ENCODE peak calls at places on chromosome 10, in eight cellular contexts. G is astrocyte, U is suprapubic skin, E is left ventricle myocardium inferior, Y is neural progenitor cell, W is heart right ventricle, J is gastrocnemius medialis, Z is PC-3. O is an unnamed sample.

GRCh38 chr10:6053816-6054581 is 8.2 kb downstream of the IL2RA start:
- DNase-seq in W (peak; percentile 63), U (no peak), J (peak; percentile 14), Z (no peak), E (peak; percentile 53), Y (no peak), G (no peak), O (no peak)

GRCh38 chr10:105971460-105971859 is 1193.0 kb downstream of the SORCS1 start:
- DNase-seq in Y (no peak), W (no peak), U (no peak), J (no peak), Z (no peak), G (no peak), E (no peak), O (no peak)

GRCh38 chr10:71921319-71922027 is 42.7 kb upstream of the CHST3 start:
- DNase-seq in W (peak; percentile 53), Y (peak; percentile 67), U (peak; percentile 83), J (peak; percentile 36), G (no peak), Z (no peak), E (peak; percentile 58), O (peak; percentile 31)

GRCh38 chr10:31320179-31320597 is 1.2 kb downstream of the ZEB1 start:
- DNase-seq in Z (peak; percentile 26), Y (peak; percentile 63), U (peak; percentile 66), W (peak; percentile 62), G (peak; percentile 33), J (peak; percentile 50), E (peak; percentile 56), O (no peak)

GRCh38 chr10:113420733-113421200 is 132.1 kb upstream of the HABP2 start:
- DNase-seq in Z (peak; percentile 7), W (no peak), Y (no peak), J (no peak), U (no peak), E (no peak), G (no peak), O (no peak)

GRCh38 chr10:35882422-35883150 is 240.5 kb upstream of the FZD8 start:
- DNase-seq in J (no peak), G (no peak), U (no peak), Y (peak; percentile 59), E (no peak), Z (no peak), W (no peak), O (no peak)

GRCh38 chr10:49534670-49535381 is 4.1 kb downstream of the ERCC6 start:
- DNase-seq in J (no peak), G (peak; percentile 77), U (no peak), Y (no peak), Z (peak; percentile 82), E (no peak), W (no peak), O (no peak)

GRCh38 chr10:101134299-101135127 is 3.4 kb downstream of the TLX1 start:
- DNase-seq in E (no peak), Z (no peak), G (no peak), Y (no peak), J (no peak), U (no peak), W (no peak), O (no peak)

GRCh38 chr10:89175821-89176220 is 31.3 kb downstream of the CH25H start:
- DNase-seq in J (no peak), W (no peak), E (no peak), G (no peak), U (no peak), Z (no peak), Y (no peak), O (no peak)

GRCh38 chr10:103619424-103620356 is 126.2 kb downstream of the NEURL1 start:
- DNase-seq in J (no peak), E (no peak), W (no peak), Y (no peak), G (no peak), U (no peak), Z (no peak), O (no peak)

GRCh38 chr10:103618575-103619423 is 125.3 kb downstream of the NEURL1 start:
- DNase-seq in Z (no peak), G (peak; percentile 60), U (no peak), Y (no peak), W (peak; percentile 75), E (peak; percentile 67), J (peak; percentile 67), O (no peak)

GRCh38 chr10:103618027-103618385 is 124.5 kb downstream of the NEURL1 start:
- DNase-seq in J (no peak), Z (no peak), Y (no peak), E (no peak), G (no peak), W (no peak), U (no peak), O (no peak)

GRCh38 chr10:103616705-103617361 is 123.3 kb downstream of the NEURL1 start:
- DNase-seq in Z (no peak), E (peak; percentile 75), J (peak; percentile 97), Y (no peak), W (peak; percentile 50), U (peak; percentile 89), G (no peak), O (no peak)

GRCh38 chr10:103617362-103618026 is 124.0 kb downstream of the NEURL1 start:
- DNase-seq in Z (no peak), Y (no peak), G (no peak), J (no peak), E (no peak), W (no peak), U (no peak), O (no peak)
- H3K36me3 ChIP-seq in Z (no peaks in the 10 kb centered on the region), Y (no peaks in the 10 kb centered on the region), G (peaks cover 6% of the 10 kb centered on the region), J (no peaks in the 10 kb centered on the region), E (peaks cover 26% of the 10 kb centered on the region), W (no peaks in the 10 kb centered on the region), U (peaks cover 71% of the 10 kb centered on the region), O (no peaks in the 10 kb centered on the region)

GRCh38 chr10:87532696-87533095 is 28.0 kb downstream of the MINPP1 start:
- DNase-seq in G (no peak), E (no peak), U (no peak), W (no peak), Z (no peak), J (no peak), Y (no peak), O (no peak)

GRCh38 chr10:87541114-87541513 is 36.4 kb downstream of the MINPP1 start:
- DNase-seq in E (no peak), G (peak; percentile 53), Z (peak; percentile 87), Y (no peak), J (no peak), W (no peak), U (no peak), O (no peak)

GRCh38 chr10:87534173-87534858 is 29.6 kb downstream of the MINPP1 start:
- DNase-seq in Z (no peak), G (no peak), J (no peak), E (no peak), U (no peak), W (no peak), Y (no peak), O (no peak)

GRCh38 chr10:87538092-87538795 is 33.6 kb downstream of the MINPP1 start:
- DNase-seq in U (no peak), J (no peak), Z (no peak), E (no peak), W (no peak), G (peak; percentile 18), Y (peak; percentile 12), O (no peak)
- H3K27ac ChIP-seq in U (no peak overlapping the region), J (no peak overlapping the region), Z (no peak overlapping the region), E (no peak overlapping the region), W (no peak overlapping the region), G (no peak overlapping the region), Y (no peak overlapping the region), O (no peak overlapping the region)

GRCh38 chr10:44383749-44384600 is 922 bp downstream of the CXCL12 start:
- DNase-seq in E (peak; percentile 51), G (no peak), Z (no peak), W (peak; percentile 32), U (peak; percentile 62), J (peak; percentile 73), Y (peak; percentile 65), O (no peak)
- H3K4me3 ChIP-seq in E (peak overlapping the region; percentile 93), G (peak overlapping the region; percentile 61), Z (peak overlapping the region; percentile 39), W (peak overlapping the region; percentile 94), U (peak overlapping the region; percentile 68), J (peak overlapping the region; percentile 65), Y (peak overlapping the region; percentile 52), O (no peak overlapping the region)

DNA sequence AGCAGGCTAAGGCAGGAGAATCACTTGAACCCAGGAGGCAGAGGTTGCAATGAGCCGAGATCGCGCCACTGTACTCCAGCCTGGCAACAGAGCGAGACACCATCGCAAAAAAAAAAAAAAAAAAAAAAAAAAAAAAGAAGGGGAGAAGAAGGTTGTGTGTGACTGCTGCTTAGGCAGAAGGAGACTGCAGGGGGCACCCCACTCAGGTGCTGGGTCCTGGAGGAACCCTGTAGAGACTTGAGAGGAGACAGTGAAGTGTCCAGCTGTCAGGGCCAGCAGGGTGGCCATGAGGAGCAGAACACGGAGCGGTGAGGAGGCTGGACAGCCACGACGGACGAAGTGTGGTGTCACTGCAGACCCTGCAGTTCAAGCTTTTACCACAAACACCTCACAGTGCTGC is 99.0 kb upstream of the NMT2 start:
- DNase-seq in U (no peak), W (no peak), G (no peak), Y (no peak), Z (no peak), E (no peak), J (no peak), O (no peak)
- H3K36me3 ChIP-seq in U (no peaks in the 10 kb centered on the region), W (no peaks in the 10 kb centered on the region), G (peaks cover 7% of the 10 kb centered on the region), Y (no peaks in the 10 kb centered on the region), Z (no peaks in the 10 kb centered on the region), E (peaks cover 11% of the 10 kb centered on the region), J (no peaks in the 10 kb centered on the region), O (no peaks in the 10 kb centered on the region)

GRCh38 chr10:79239930-79240713 is 107.1 kb upstream of the PPIF start:
- DNase-seq in G (peak; percentile 76), J (no peak), Y (peak; percentile 90), U (no peak), E (no peak), W (no peak), Z (no peak), O (no peak)
- H3K27ac ChIP-seq in G (no peak overlapping the region), J (peak overlapping the region; percentile 29), Y (peak overlapping the region; percentile 71), U (peak overlapping the region; percentile 73), E (peak overlapping the region; percentile 97), W (peak overlapping the region; percentile 32), Z (no peak overlapping the region), O (no peak overlapping the region)

GRCh38 chr10:62165803-62166202 is 102.8 kb downstream of the RTKN2 start:
- DNase-seq in Y (no peak), W (no peak), J (no peak), Z (no peak), U (no peak), G (no peak), E (no peak), O (no peak)
- H3K4me3 ChIP-seq in Y (no peak overlapping the region), W (no peak overlapping the region), J (no peak overlapping the region), Z (no peak overlapping the region), U (no peak overlapping the region), G (no peak overlapping the region), E (no peak overlapping the region), O (no peak overlapping the region)